ENCODE peak calls at places on chromosomes 3 and 15, in six cellular contexts. One of them, this sample, is unnamed.

GRCh38 chr3:153596402-153596801 is 434.4 kb downstream of the RAP2B start:
- DNase-seq in glutamatergic neuron: no peak
- DNase-seq in endothelial cell: no peak
- DNase-seq in fibroblast of the aortic adventitia: no peak
- DNase-seq in uterus: no peak
- DNase-seq in mesothelial cell of epicardium: no peak
- DNase-seq in this sample: no peak

GRCh38 chr15:58348095-58348812 is 83.5 kb upstream of the LIPC start:
- DNase-seq in glutamatergic neuron: no peak
- DNase-seq in endothelial cell: no peak
- DNase-seq in fibroblast of the aortic adventitia: no peak
- DNase-seq in uterus: no peak
- DNase-seq in mesothelial cell of epicardium: no peak
- DNase-seq in this sample: no peak

GRCh38 chr3:46102059-46102779 is 74.9 kb upstream of the XCR1 start:
- DNase-seq in glutamatergic neuron: no peak
- DNase-seq in endothelial cell: no peak
- DNase-seq in fibroblast of the aortic adventitia: no peak
- DNase-seq in uterus: no peak
- DNase-seq in mesothelial cell of epicardium: no peak
- DNase-seq in this sample: no peak

GRCh38 chr3:51354172-51354571 is 30.9 kb upstream of the MANF start:
- DNase-seq in glutamatergic neuron: no peak
- DNase-seq in endothelial cell: no peak
- DNase-seq in fibroblast of the aortic adventitia: no peak
- DNase-seq in uterus: no peak
- DNase-seq in mesothelial cell of epicardium: no peak
- DNase-seq in this sample: no peak

GRCh38 chr3:98500019-98500418 is 2.5 kb downstream of the OR5K2 start:
- DNase-seq in glutamatergic neuron: no peak
- DNase-seq in endothelial cell: no peak
- DNase-seq in fibroblast of the aortic adventitia: no peak
- DNase-seq in uterus: no peak
- DNase-seq in mesothelial cell of epicardium: no peak
- DNase-seq in this sample: peak; percentile 32

GRCh38 chr15:79778378-79778990 is 118.3 kb downstream of the MTHFS start:
- DNase-seq in glutamatergic neuron: no peak
- DNase-seq in endothelial cell: no peak
- DNase-seq in fibroblast of the aortic adventitia: no peak
- DNase-seq in uterus: no peak
- DNase-seq in mesothelial cell of epicardium: no peak
- DNase-seq in this sample: no peak

GRCh38 chr3:180142041-180142440 is 105.3 kb upstream of the PEX5L start:
- DNase-seq in glutamatergic neuron: no peak
- DNase-seq in endothelial cell: no peak
- DNase-seq in fibroblast of the aortic adventitia: peak; percentile 38
- DNase-seq in uterus: no peak
- DNase-seq in mesothelial cell of epicardium: no peak
- DNase-seq in this sample: no peak

GRCh38 chr3:127525373-127525772 is 65.2 kb downstream of the TPRA1 start:
- DNase-seq in glutamatergic neuron: no peak
- DNase-seq in endothelial cell: no peak
- DNase-seq in fibroblast of the aortic adventitia: peak; percentile 5
- DNase-seq in uterus: no peak
- DNase-seq in mesothelial cell of epicardium: no peak
- DNase-seq in this sample: no peak

GRCh38 chr3:120344349-120344748 is 4.8 kb downstream of the LRRC58 start:
- DNase-seq in glutamatergic neuron: no peak
- DNase-seq in endothelial cell: no peak
- DNase-seq in fibroblast of the aortic adventitia: peak; percentile 17
- DNase-seq in uterus: no peak
- DNase-seq in mesothelial cell of epicardium: no peak
- DNase-seq in this sample: no peak

GRCh38 chr15:36175781-36176211 is 403.6 kb upstream of the CDIN1 start:
- DNase-seq in glutamatergic neuron: no peak
- DNase-seq in endothelial cell: no peak
- DNase-seq in fibroblast of the aortic adventitia: no peak
- DNase-seq in uterus: no peak
- DNase-seq in mesothelial cell of epicardium: no peak
- DNase-seq in this sample: no peak

GRCh38 chr15:97995192-97995591 is 34.7 kb downstream of the ARRDC4 start:
- DNase-seq in glutamatergic neuron: no peak
- DNase-seq in endothelial cell: no peak
- DNase-seq in fibroblast of the aortic adventitia: no peak
- DNase-seq in uterus: no peak
- DNase-seq in mesothelial cell of epicardium: no peak
- DNase-seq in this sample: no peak

GRCh38 chr15:33226559-33227181 is 32.2 kb upstream of the FMN1 start:
- DNase-seq in glutamatergic neuron: no peak
- DNase-seq in endothelial cell: no peak
- DNase-seq in fibroblast of the aortic adventitia: no peak
- DNase-seq in uterus: peak; percentile 14
- DNase-seq in mesothelial cell of epicardium: no peak
- DNase-seq in this sample: peak; percentile 34

GRCh38 chr3:149367021-149367840 is 10.2 kb downstream of the TM4SF1 start:
- DNase-seq in glutamatergic neuron: no peak
- DNase-seq in endothelial cell: no peak
- DNase-seq in fibroblast of the aortic adventitia: peak; percentile 48
- DNase-seq in uterus: no peak
- DNase-seq in mesothelial cell of epicardium: no peak
- DNase-seq in this sample: no peak

GRCh38 chr15:43190178-43190577 is 5.0 kb downstream of the CCNDBP1 start:
- DNase-seq in glutamatergic neuron: no peak
- DNase-seq in endothelial cell: no peak
- DNase-seq in fibroblast of the aortic adventitia: peak; percentile 60
- DNase-seq in uterus: no peak
- DNase-seq in mesothelial cell of epicardium: no peak
- DNase-seq in this sample: no peak

GRCh38 chr15:46326173-46326572 is 691.3 kb downstream of the SQOR start:
- DNase-seq in glutamatergic neuron: no peak
- DNase-seq in endothelial cell: no peak
- DNase-seq in fibroblast of the aortic adventitia: no peak
- DNase-seq in uterus: no peak
- DNase-seq in mesothelial cell of epicardium: no peak
- DNase-seq in this sample: no peak

GRCh38 chr3:193874997-193875593 is 260.9 kb upstream of the HES1 start:
- DNase-seq in glutamatergic neuron: no peak
- DNase-seq in endothelial cell: no peak
- DNase-seq in fibroblast of the aortic adventitia: no peak
- DNase-seq in uterus: no peak
- DNase-seq in mesothelial cell of epicardium: no peak
- DNase-seq in this sample: no peak

GRCh38 chr3:127772776-127773751 is 49.3 kb downstream of the MGLL start:
- DNase-seq in glutamatergic neuron: no peak
- DNase-seq in endothelial cell: no peak
- DNase-seq in fibroblast of the aortic adventitia: no peak
- DNase-seq in uterus: no peak
- DNase-seq in mesothelial cell of epicardium: no peak
- DNase-seq in this sample: no peak

GRCh38 chr15:87633471-87633870 is 623.1 kb downstream of the NTRK3 start:
- DNase-seq in glutamatergic neuron: no peak
- DNase-seq in endothelial cell: no peak
- DNase-seq in fibroblast of the aortic adventitia: peak; percentile 49
- DNase-seq in uterus: no peak
- DNase-seq in mesothelial cell of epicardium: no peak
- DNase-seq in this sample: no peak

GRCh38 chr3:72903004-72903403 is 15.2 kb downstream of the GXYLT2 start:
- DNase-seq in glutamatergic neuron: no peak
- DNase-seq in endothelial cell: no peak
- DNase-seq in fibroblast of the aortic adventitia: peak; percentile 81
- DNase-seq in uterus: no peak
- DNase-seq in mesothelial cell of epicardium: no peak
- DNase-seq in this sample: no peak

GRCh38 chr3:102530443-102531195 is 95.8 kb downstream of the ZPLD1 start:
- DNase-seq in glutamatergic neuron: no peak
- DNase-seq in endothelial cell: no peak
- DNase-seq in fibroblast of the aortic adventitia: no peak
- DNase-seq in uterus: no peak
- DNase-seq in mesothelial cell of epicardium: no peak
- DNase-seq in this sample: no peak

GRCh38 chr3:99911433-99911832 is 93.8 kb downstream of the CMSS1 start:
- DNase-seq in glutamatergic neuron: no peak
- DNase-seq in endothelial cell: no peak
- DNase-seq in fibroblast of the aortic adventitia: no peak
- DNase-seq in uterus: no peak
- DNase-seq in mesothelial cell of epicardium: no peak
- DNase-seq in this sample: no peak

GRCh38 chr15:69064649-69065048 is 50.2 kb downstream of the NOX5 start:
- DNase-seq in glutamatergic neuron: no peak
- DNase-seq in endothelial cell: no peak
- DNase-seq in fibroblast of the aortic adventitia: no peak
- DNase-seq in uterus: no peak
- DNase-seq in mesothelial cell of epicardium: no peak
- DNase-seq in this sample: no peak

GRCh38 chr15:46166750-46167149 is 531.9 kb downstream of the SQOR start:
- DNase-seq in glutamatergic neuron: no peak
- DNase-seq in endothelial cell: no peak
- DNase-seq in fibroblast of the aortic adventitia: no peak
- DNase-seq in uterus: no peak
- DNase-seq in mesothelial cell of epicardium: no peak
- DNase-seq in this sample: no peak

GRCh38 chr3:48411606-48412374 is 18.1 kb downstream of the PLXNB1 start:
- DNase-seq in glutamatergic neuron: peak; percentile 1
- DNase-seq in endothelial cell: no peak
- DNase-seq in fibroblast of the aortic adventitia: no peak
- DNase-seq in uterus: no peak
- DNase-seq in mesothelial cell of epicardium: no peak
- DNase-seq in this sample: no peak

GRCh38 chr3:99669879-99670555 is 31.6 kb downstream of the COL8A1 start:
- DNase-seq in glutamatergic neuron: no peak
- DNase-seq in endothelial cell: no peak
- DNase-seq in fibroblast of the aortic adventitia: peak; percentile 67
- DNase-seq in uterus: no peak
- DNase-seq in mesothelial cell of epicardium: no peak
- DNase-seq in this sample: no peak

GRCh38 chr15:92109485-92109884 is 256.0 kb downstream of the SLCO3A1 start:
- DNase-seq in glutamatergic neuron: no peak
- DNase-seq in endothelial cell: no peak
- DNase-seq in fibroblast of the aortic adventitia: no peak
- DNase-seq in uterus: no peak
- DNase-seq in mesothelial cell of epicardium: no peak
- DNase-seq in this sample: no peak

GRCh38 chr3:146813496-146813895 is 208.3 kb upstream of the PLSCR5 start:
- DNase-seq in glutamatergic neuron: no peak
- DNase-seq in endothelial cell: no peak
- DNase-seq in fibroblast of the aortic adventitia: peak; percentile 20
- DNase-seq in uterus: no peak
- DNase-seq in mesothelial cell of epicardium: no peak
- DNase-seq in this sample: no peak

GRCh38 chr3:188165596-188165995 is 11.6 kb downstream of the LPP start:
- DNase-seq in glutamatergic neuron: no peak
- DNase-seq in endothelial cell: no peak
- DNase-seq in fibroblast of the aortic adventitia: no peak
- DNase-seq in uterus: no peak
- DNase-seq in mesothelial cell of epicardium: no peak
- DNase-seq in this sample: no peak

This sample was measured in HEK293T.